ENCODE peak calls at places on chromosomes 5 and 9, in seven cellular contexts. R, E, G, T, K, Y and M are unnamed samples.

GRCh38 chr9:127538849-127539258 is 73.2 kb upstream of the STXBP1 start:
- DNase-seq in G (no peak), K (no peak), T (no peak), E (no peak), Y (peak), R (peak), M (peak)

GRCh38 chr5:125137535-125137934 is 391.1 kb upstream of the ZNF608 start:
- DNase-seq in E (no peak), R (no peak), K (no peak), T (no peak), G (no peak), Y (no peak), M (no peak)

GRCh38 chr9:96617439-96618185 is 2.0 kb downstream of the CDC14B start:
- DNase-seq in T (no peak), R (no peak), E (no peak), K (no peak), Y (no peak), G (no peak), M (no peak)

GRCh38 chr9:121321039-121321503 is 49.0 kb downstream of the STOM start:
- DNase-seq in E (no peak), Y (no peak), G (no peak), T (no peak), R (no peak), K (no peak), M (no peak)

GRCh38 chr9:114307323-114308250 is 15.3 kb upstream of the ORM1 start:
- DNase-seq in T (no peak), E (no peak), R (peak), G (no peak), Y (no peak), K (no peak), M (peak)

GRCh38 chr5:93870649-93871048 is 129.2 kb upstream of the POU5F2 start:
- DNase-seq in Y (no peak), G (no peak), K (no peak), E (no peak), R (no peak), T (no peak), M (no peak)

GRCh38 chr9:71762900-71763653 is 5.2 kb downstream of the CEMIP2 start:
- DNase-seq in R (peak), Y (peak), E (no peak), K (peak), G (no peak), T (no peak), M (peak)

GRCh38 chr5:177085985-177086917 is at the start of gene FGFR4:
- DNase-seq in T (peak), R (peak), G (peak), E (peak), Y (peak), K (peak), M (peak)

GRCh38 chr5:15821506-15821905 is 321.5 kb downstream of the FBXL7 start:
- DNase-seq in R (peak), K (peak), T (no peak), G (no peak), E (no peak), Y (peak), M (peak)

GRCh38 chr9:119961774-119962408 is 592.7 kb upstream of the BRINP1 start:
- DNase-seq in K (peak), E (peak), G (no peak), R (peak), Y (peak), T (peak), M (peak)

GRCh38 chr9:16431666-16432065 is 438.8 kb downstream of the BNC2 start:
- DNase-seq in T (no peak), R (no peak), G (no peak), E (no peak), Y (no peak), K (no peak), M (no peak)

GRCh38 chr5:19534751-19535150 is 453.2 kb downstream of the CDH18 start:
- DNase-seq in E (peak), T (no peak), R (no peak), K (no peak), G (no peak), Y (no peak), M (no peak)

GRCh38 chr9:137985637-137986071 is 108.1 kb downstream of the CACNA1B start:
- DNase-seq in T (no peak), Y (no peak), K (no peak), R (no peak), E (no peak), G (no peak), M (no peak)

GRCh38 chr5:120083851-120084615 is 380.1 kb upstream of the PRR16 start:
- DNase-seq in E (no peak), Y (no peak), K (no peak), T (no peak), R (no peak), G (no peak), M (no peak)

GRCh38 chr5:1783214-1783551 is 16.5 kb downstream of the MRPL36 start:
- DNase-seq in R (no peak), T (no peak), K (no peak), E (no peak), Y (no peak), G (no peak), M (no peak)

GRCh38 chr5:133438487-133438886 is 173.9 kb downstream of the FSTL4 start:
- DNase-seq in K (no peak), G (no peak), Y (no peak), R (no peak), E (no peak), T (no peak), M (no peak)

GRCh38 chr9:95032580-95033298 is 284.8 kb downstream of the FANCC start:
- DNase-seq in K (no peak), Y (no peak), G (no peak), T (no peak), R (no peak), E (no peak), M (no peak)

GRCh38 chr5:176157656-176158055 is 80.6 kb upstream of the SIMC1 start:
- DNase-seq in Y (peak), R (no peak), T (no peak), G (no peak), E (peak), K (peak), M (peak)

GRCh38 chr5:137061382-137061781 is 437.7 kb downstream of the SPOCK1 start:
- DNase-seq in G (no peak), K (peak), T (no peak), E (no peak), Y (no peak), R (no peak), M (no peak)

GRCh38 chr5:141564216-141564692 is 54.5 kb downstream of the DIAPH1 start:
- DNase-seq in Y (peak), T (peak), G (peak), R (peak), K (peak), E (peak), M (peak)

GRCh38 chr5:38994329-38994927 is 79.8 kb downstream of the RICTOR start:
- DNase-seq in R (peak), Y (peak), T (peak), K (peak), G (no peak), E (peak), M (peak)

GRCh38 chr5:74420220-74420619 is 220.3 kb downstream of the ENC1 start:
- DNase-seq in E (no peak), Y (no peak), K (no peak), R (no peak), G (no peak), T (no peak), M (no peak)

GRCh38 chr5:86885489-86886225 is 267.9 kb downstream of the COX7C start:
- DNase-seq in E (no peak), R (no peak), K (no peak), T (no peak), G (no peak), Y (no peak), M (no peak)

GRCh38 chr5:124980174-124980941 is 233.9 kb upstream of the ZNF608 start:
- DNase-seq in K (no peak), R (no peak), G (no peak), Y (no peak), E (no peak), T (peak), M (no peak)